ENCODE peak calls at places on chromosomes 11 and 22, in nine cellular contexts. L is left colon; W is activated T-helper 9 cell treated with anti-CD3 and anti-CD28 coated beads, Interleukin-2, amount 50 U/mL, for 16 hours; Y is mesothelial cell of epicardium; V is kidney; R is stimulated activated CD4-positive, alpha-beta T cell treated with anti-CD3 and anti-CD28 coated beads, Interleukin-12 subunit alpha, Interleukin-12 subunit beta, amount 100 ng/mL, for 48 hours; X is uterus; Z is NCI-H2171 treated with DMSO at 0.1 percent for 48 hours; E is activated T-cell treated with anti-CD3 and anti-CD28 coated beads for 24 hours. P is an unnamed sample.

GRCh38 chr22:27397948-27398330 is 403.6 kb downstream of the MN1 start:
- DNase-seq in L (peak), W (no peak), Y (no peak), V (peak), R (no peak), X (peak), Z (no peak), E (no peak), P (no peak)

GRCh38 chr11:41456288-41456687 is 3.2 kb downstream of the LRRC4C start:
- DNase-seq in L (no peak), W (no peak), Y (no peak), V (no peak), R (no peak), X (no peak), Z (no peak), E (no peak), P (no peak)

GRCh38 chr11:106601637-106602297 is 416.5 kb downstream of the GUCY1A2 start:
- DNase-seq in L (no peak), W (no peak), Y (no peak), V (no peak), R (no peak), X (no peak), Z (no peak), E (no peak), P (no peak)

GRCh38 chr11:196786-197731 is 4.2 kb downstream of the SCGB1C1 start:
- DNase-seq in L (no peak), W (no peak), Y (no peak), V (peak), R (no peak), X (no peak), Z (no peak), E (no peak), P (no peak)

GRCh38 chr11:103471546-103471945 is 362.3 kb downstream of the DYNC2H1 start:
- DNase-seq in L (no peak), W (no peak), Y (no peak), V (no peak), R (no peak), X (no peak), Z (no peak), E (no peak), P (no peak)

GRCh38 chr11:2889399-2890273 is 4.1 kb upstream of the CDKN1C start:
- DNase-seq in L (no peak), W (no peak), Y (no peak), V (peak), R (no peak), X (no peak), Z (no peak), E (no peak), P (no peak)

GRCh38 chr22:49046546-49047305 is 780.9 kb downstream of the BRD1 start:
- DNase-seq in L (peak), W (no peak), Y (peak), V (no peak), R (no peak), X (peak), Z (peak), E (peak), P (peak)

GRCh38 chr11:2551131-2551530 is 106.3 kb downstream of the KCNQ1 start:
- DNase-seq in L (peak), W (no peak), Y (no peak), V (peak), R (no peak), X (no peak), Z (no peak), E (no peak), P (no peak)

GRCh38 chr11:1702506-1702905 is 5.5 kb downstream of the KRTAP5-6 start:
- DNase-seq in L (no peak), W (no peak), Y (no peak), V (no peak), R (no peak), X (no peak), Z (no peak), E (no peak), P (no peak)

GRCh38 chr22:18088825-18089568 is 11.2 kb downstream of the PEX26 start:
- DNase-seq in L (peak), W (no peak), Y (no peak), V (no peak), R (no peak), X (no peak), Z (no peak), E (no peak), P (no peak)

GRCh38 chr11:72328366-72329224 is 84.6 kb upstream of the PHOX2A start:
- DNase-seq in L (no peak), W (no peak), Y (no peak), V (no peak), R (no peak), X (peak), Z (no peak), E (no peak), P (no peak)

GRCh38 chr11:92827132-92827531 is 142.3 kb upstream of the MTNR1B start:
- DNase-seq in L (no peak), W (no peak), Y (no peak), V (no peak), R (no peak), X (no peak), Z (no peak), E (no peak), P (no peak)

GRCh38 chr22:35335468-35335867 is 35.8 kb downstream of the TOM1 start:
- DNase-seq in L (no peak), W (no peak), Y (no peak), V (no peak), R (no peak), X (no peak), Z (no peak), E (no peak), P (no peak)

GRCh38 chr11:121467965-121468364 is 15.2 kb upstream of the SORL1-AS1 start:
- DNase-seq in L (no peak), W (peak), Y (no peak), V (no peak), R (peak), X (peak), Z (peak), E (peak), P (peak)

GRCh38 chr11:119309953-119310681 is 6.8 kb downstream of the MCAM start:
- DNase-seq in L (no peak), W (no peak), Y (no peak), V (no peak), R (no peak), X (no peak), Z (no peak), E (no peak), P (no peak)

GRCh38 chr11:92211576-92212167 is 12.9 kb upstream of the FAT3 start:
- DNase-seq in L (no peak), W (no peak), Y (peak), V (peak), R (no peak), X (no peak), Z (no peak), E (no peak), P (no peak)

GRCh38 chr22:26689553-26690301 is 32.3 kb downstream of the MIAT start:
- DNase-seq in L (no peak), W (no peak), Y (no peak), V (no peak), R (no peak), X (no peak), Z (no peak), E (no peak), P (no peak)

GRCh38 chr22:20060700-20061480 is 19.2 kb upstream of the DGCR8 start:
- DNase-seq in L (no peak), W (no peak), Y (no peak), V (no peak), R (no peak), X (no peak), Z (no peak), E (no peak), P (no peak)

GRCh38 chr11:17206448-17206847 is 1.3 kb downstream of the PIK3C2A start:
- DNase-seq in L (no peak), W (no peak), Y (no peak), V (no peak), R (no peak), X (no peak), Z (no peak), E (no peak), P (no peak)

GRCh38 chr11:10568486-10568941 is at the start of gene LYVE1:
- DNase-seq in L (no peak), W (no peak), Y (no peak), V (no peak), R (no peak), X (no peak), Z (no peak), E (no peak), P (no peak)

GRCh38 chr11:91927448-91927847 is 297.2 kb upstream of the FAT3 start:
- DNase-seq in L (peak), W (no peak), Y (no peak), V (no peak), R (no peak), X (no peak), Z (no peak), E (no peak), P (no peak)